ENCODE peak calls at places on chromosomes 12 and 14, in eight cellular contexts. F is brain microvascular endothelial cell, C is gastrocnemius medialis, H is HCT116, W is adrenal gland, J is colonic mucosa, L is endothelial cell of umbilical vein, E is body of pancreas. I is an unnamed sample.

GRCh38 chr12:105674871-105675699 is 344.6 kb downstream of the C12orf75 start:
- DNase-seq in E (no peak), J (no peak), L (no peak), H (no peak), C (no peak), F (no peak), W (no peak), I (no peak)

GRCh38 chr12:122064780-122065588 is 13.6 kb upstream of the MLXIP start:
- DNase-seq in F (peak; percentile 91), J (peak; percentile 54), H (peak; percentile 63), W (peak; percentile 38), L (peak; percentile 69), E (peak; percentile 58), C (no peak), I (no peak)

GRCh38 chr12:106248177-106248848 is 493 bp upstream of the CKAP4 start:
- DNase-seq in H (no peak), C (peak; percentile 45), J (peak; percentile 81), W (peak; percentile 67), L (peak; percentile 69), F (peak; percentile 71), E (peak; percentile 64), I (peak; percentile 3)

GRCh38 chr12:94535614-94535932 is 75.9 kb upstream of the CEP83 start:
- DNase-seq in L (no peak), E (no peak), H (no peak), C (no peak), W (no peak), J (no peak), F (no peak), I (no peak)

GRCh38 chr12:109999983-110000505 is 814 bp downstream of the ANKRD13A start:
- DNase-seq in W (peak; percentile 49), L (peak; percentile 43), E (peak; percentile 36), J (no peak), H (no peak), F (no peak), C (no peak), I (no peak)

GRCh38 chr14:54749727-54750126 is 152.9 kb downstream of the GCH1 start:
- DNase-seq in F (no peak), W (no peak), C (no peak), E (no peak), H (no peak), J (no peak), L (no peak), I (no peak)

GRCh38 chr14:28875937-28876910 is 109.6 kb downstream of the FOXG1 start:
- DNase-seq in J (no peak), W (no peak), H (no peak), L (no peak), C (no peak), F (no peak), E (no peak), I (no peak)

GRCh38 chr14:68548194-68549056 is 244.4 kb downstream of the ZFP36L1 start:
- DNase-seq in E (peak; percentile 45), C (peak; percentile 93), L (no peak), W (peak; percentile 74), F (peak; percentile 95), H (peak; percentile 82), J (peak; percentile 66), I (no peak)

GRCh38 chr12:131065801-131066200 is 112.1 kb downstream of the ADGRD1 start:
- DNase-seq in L (no peak), F (no peak), W (no peak), J (no peak), E (no peak), C (no peak), H (no peak), I (no peak)

GRCh38 chr12:14884458-14884878 is 1.2 kb downstream of the MGP start:
- DNase-seq in H (no peak), F (peak; percentile 91), J (peak; percentile 70), C (peak; percentile 75), W (peak; percentile 94), L (peak; percentile 84), E (peak; percentile 79), I (peak; percentile 86)

GRCh38 chr12:38711055-38711454 is 194.3 kb downstream of the CPNE8 start:
- DNase-seq in E (no peak), F (no peak), C (no peak), W (no peak), J (no peak), L (no peak), H (no peak), I (no peak)

GRCh38 chr12:93022603-93023340 is 93.7 kb upstream of the EEA1 start:
- DNase-seq in H (no peak), F (peak; percentile 31), E (no peak), J (no peak), C (no peak), W (no peak), L (no peak), I (no peak)

GRCh38 chr14:54490448-54490805 is 1.6 kb upstream of the GMFB start:
- DNase-seq in F (no peak), C (no peak), H (no peak), J (no peak), W (no peak), E (no peak), L (no peak), I (no peak)

GRCh38 chr14:58826845-58827686 is 189.3 kb downstream of the DACT1 start:
- DNase-seq in J (no peak), E (no peak), L (no peak), F (no peak), C (no peak), H (no peak), W (no peak), I (no peak)

GRCh38 chr12:25852792-25853191 is 105.7 kb upstream of the RASSF8 start:
- DNase-seq in C (no peak), H (no peak), L (no peak), J (no peak), F (no peak), E (no peak), W (no peak), I (no peak)

GRCh38 chr12:7642876-7643309 is 22.8 kb downstream of the APOBEC1 start:
- DNase-seq in E (no peak), C (no peak), W (no peak), J (peak; percentile 39), F (no peak), H (peak; percentile 22), L (peak; percentile 3), I (no peak)

GRCh38 chr12:7555752-7556151 is 52.2 kb upstream of the CD163 start:
- DNase-seq in H (peak; percentile 48), E (no peak), F (peak; percentile 77), J (no peak), C (no peak), W (peak; percentile 8), L (peak; percentile 24), I (no peak)

GRCh38 chr14:68766299-68767247 is 26.3 kb downstream of the ZFP36L1 start:
- DNase-seq in F (no peak), C (peak; percentile 3), W (no peak), J (no peak), H (no peak), L (no peak), E (no peak), I (no peak)

GRCh38 chr12:48285751-48286650 is 64.7 kb downstream of the ZNF641 start:
- DNase-seq in L (no peak), E (no peak), H (no peak), F (no peak), J (no peak), C (no peak), W (no peak), I (peak; percentile 17)
- TF ChIP-seq CTCF in L (no peak), E (no peak), H (no peak), F (no peak), J (no peak), C (no peak), W (no peak), I (no peak)

GRCh38 chr14:94773017-94773681 is 3.2 kb upstream of the GSC start:
- DNase-seq in J (no peak), H (no peak), E (no peak), C (no peak), F (no peak), W (no peak), L (no peak), I (no peak)
- H3K27me3 ChIP-seq in J (peaks cover 78% of the 10 kb centered on the region), H (peaks cover 7% of the 10 kb centered on the region), E (peaks cover 39% of the 10 kb centered on the region), C (peaks cover 82% of the 10 kb centered on the region), F (peaks cover 72% of the 10 kb centered on the region), W (peaks cover 86% of the 10 kb centered on the region), L (peaks cover 83% of the 10 kb centered on the region), I (peaks cover 95% of the 10 kb centered on the region)

DNA sequence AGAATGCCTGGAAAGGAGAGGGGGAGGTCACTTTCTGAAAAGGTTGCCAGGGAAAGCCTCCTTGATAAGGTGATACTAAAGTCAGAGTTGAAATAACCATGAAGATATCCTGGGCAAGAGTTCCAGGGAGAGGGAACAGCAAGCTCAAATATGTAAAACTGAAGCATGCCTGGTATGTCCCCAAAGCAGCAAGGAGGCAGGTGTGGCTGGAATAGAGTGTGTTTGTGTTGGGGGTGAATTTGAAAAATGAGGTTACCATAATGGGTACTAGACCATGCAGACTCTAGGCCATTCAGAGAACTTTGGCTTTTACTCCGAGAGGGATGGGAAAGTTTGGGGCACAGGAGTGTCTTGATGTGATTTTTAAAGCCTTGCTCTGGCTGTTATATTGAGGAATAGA is 66.7 kb upstream of the PTCSC3 start:
- DNase-seq in W (no peak), H (no peak), J (no peak), L (no peak), F (no peak), E (no peak), C (no peak), I (no peak)
- H3K27ac ChIP-seq in W (no peak overlapping the region), H (no peak overlapping the region), J (no peak overlapping the region), L (no peak overlapping the region), F (no peak overlapping the region), E (no peak overlapping the region), C (no peak overlapping the region), I (no peak overlapping the region)

GRCh38 chr12:24595652-24596235 is 353.2 kb downstream of the BCAT1 start:
- DNase-seq in F (peak; percentile 24), H (no peak), L (no peak), W (no peak), C (no peak), J (no peak), E (no peak), I (no peak)
- TF ChIP-seq CTCF in F (peak; percentile 66), H (no peak), L (peak; percentile 21), W (no peak), C (no peak), J (no peak), E (no peak), I (no peak)

DNA sequence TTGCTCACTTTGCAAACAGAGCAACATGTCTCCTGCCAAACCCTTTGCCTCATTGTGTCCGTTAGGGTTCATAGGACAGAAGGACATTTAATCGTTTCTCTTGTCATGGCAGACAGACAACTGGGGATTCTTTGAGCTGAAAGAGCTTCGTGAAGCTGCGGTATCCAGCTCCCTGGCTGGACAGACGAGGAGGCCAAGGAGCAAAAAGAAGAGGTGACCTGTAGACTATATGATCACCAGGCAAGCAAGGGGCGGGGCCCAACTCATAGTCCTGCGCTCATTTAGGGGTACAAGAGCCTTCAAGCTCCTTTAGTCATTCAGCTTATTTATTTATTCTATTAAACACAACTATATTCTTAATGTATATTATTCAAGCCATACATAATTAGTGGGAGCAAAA is 66.8 kb upstream of the VRK1 start:
- DNase-seq in W (no peak), L (no peak), H (no peak), F (no peak), E (no peak), J (no peak), C (no peak), I (no peak)
- H3K27me3 ChIP-seq in W (peaks cover 6% of the 10 kb centered on the region), L (no peaks in the 10 kb centered on the region), H (peaks cover 5% of the 10 kb centered on the region), F (no peaks in the 10 kb centered on the region), E (peaks cover under 1% of the 10 kb centered on the region), J (no peaks in the 10 kb centered on the region), C (peaks cover 10% of the 10 kb centered on the region), I (peaks cover 13% of the 10 kb centered on the region)